ENCODE peak calls at places on chromosomes 12 and 14, in five cellular contexts. P, E, V, C and Y are unnamed samples. For H3K4me1, the result is how much of the 10 kb centered on the place peaks cover.

GRCh38 chr12:110458756-110459155 is 8.6 kb upstream of the ARPC3 start:
- DNase-seq in P (no peak), V (no peak), E (no peak), C (no peak), Y (no peak)

GRCh38 chr14:100392266-100392850 is 69.2 kb downstream of the SLC25A47 start:
- DNase-seq in V (no peak), C (no peak), E (peak), P (no peak), Y (no peak)

GRCh38 chr12:132453361-132454133 is 36.4 kb upstream of the FBRSL1 start:
- DNase-seq in C (no peak), P (no peak), V (no peak), E (no peak), Y (no peak)

GRCh38 chr12:58819345-58819744 is 101.0 kb downstream of the LRIG3 start:
- DNase-seq in E (no peak), P (peak), V (no peak), C (no peak), Y (no peak)

GRCh38 chr12:111699-112591 is 45.4 kb downstream of the IQSEC3 start:
- DNase-seq in C (no peak), P (no peak), E (no peak), V (no peak), Y (no peak)

GRCh38 chr14:60658116-60658515 is 8.8 kb upstream of the SIX1 start:
- DNase-seq in V (peak), C (no peak), E (no peak), P (peak), Y (no peak)

GRCh38 chr14:97074860-97075259 is 277.7 kb downstream of the VRK1 start:
- DNase-seq in C (no peak), V (no peak), P (no peak), E (no peak), Y (no peak)

GRCh38 chr14:53002576-53002975 is 51.7 kb upstream of the FERMT2 start:
- DNase-seq in E (no peak), P (peak), V (no peak), C (no peak), Y (no peak)

GRCh38 chr12:104372048-104372720 is 68.6 kb downstream of the EID3 start:
- DNase-seq in V (peak), E (no peak), P (no peak), C (no peak), Y (no peak)

GRCh38 chr14:92880851-92881250 is 42.1 kb upstream of the CHGA start:
- DNase-seq in E (peak), P (peak), V (peak), C (no peak), Y (no peak)

GRCh38 chr14:70707138-70708038 is 65.7 kb downstream of the TTC9 start:
- DNase-seq in E (peak), V (peak), P (peak), C (no peak), Y (no peak)

GRCh38 chr12:20374775-20375174 is 6.4 kb downstream of the PDE3A start:
- DNase-seq in P (no peak), V (no peak), C (no peak), E (no peak), Y (no peak)

GRCh38 chr14:95235767-95236166 is 78.4 kb upstream of the DICER1 start:
- DNase-seq in V (no peak), E (no peak), P (no peak), C (no peak), Y (no peak)

GRCh38 chr12:88450130-88450529 is 130.1 kb downstream of the KITLG start:
- DNase-seq in C (no peak), P (no peak), E (peak), V (no peak), Y (no peak)

GRCh38 chr14:99143793-99144192 is 128.2 kb downstream of the BCL11B start:
- DNase-seq in E (no peak), C (no peak), P (peak), V (peak), Y (no peak)

GRCh38 chr12:57845478-57846284 is 848 bp downstream of the CTDSP2 start:
- DNase-seq in E (peak), P (peak), V (peak), C (peak), Y (no peak)

GRCh38 chr14:76051717-76052459 is 66.3 kb downstream of the IFT43 start:
- DNase-seq in V (no peak), E (no peak), P (peak), C (no peak), Y (no peak)

GRCh38 chr12:5260086-5260485 is 171.8 kb upstream of the NTF3 start:
- DNase-seq in V (no peak), C (no peak), E (no peak), P (no peak), Y (no peak)

GRCh38 chr12:2649201-2650030 is 145.4 kb upstream of the FKBP4 start:
- DNase-seq in C (no peak), P (no peak), V (peak), E (peak), Y (no peak)

GRCh38 chr12:109134186-109134917 is 18.0 kb downstream of the ACACB start:
- DNase-seq in C (no peak), P (peak), V (peak), E (peak), Y (no peak)
- H3K4me1 ChIP-seq in C (under half), P (under half), V (under half), E (under half), Y (under half)

GRCh38 chr14:55912344-55912743 is 205.9 kb upstream of the PELI2 start:
- DNase-seq in P (no peak), C (no peak), E (no peak), V (no peak), Y (no peak)
- H3K9ac ChIP-seq in P (no peak), C (no peak), E (no peak), V (no peak), Y (no peak)

DNA sequence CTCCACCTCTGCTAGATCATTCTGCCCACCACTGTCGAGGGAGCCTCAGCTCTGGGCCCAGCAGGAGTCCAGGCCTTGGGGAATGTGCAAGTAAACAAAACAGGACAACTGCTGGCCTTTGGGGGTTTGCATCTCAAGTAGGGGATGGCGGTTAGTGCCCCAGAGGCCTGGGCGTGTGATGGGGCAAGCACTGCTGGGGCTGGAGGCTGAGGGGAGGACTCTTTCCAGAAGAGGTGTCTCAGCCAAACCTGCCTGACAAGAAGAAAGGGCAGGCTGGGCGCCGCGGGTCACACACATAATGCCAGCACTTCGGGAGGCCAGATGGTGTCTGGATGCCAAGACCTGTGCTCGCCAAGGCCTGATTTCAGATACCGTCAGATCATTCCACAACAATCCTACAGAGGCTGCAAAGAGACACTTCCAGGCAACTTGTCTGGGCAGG is 8.6 kb upstream of the ALDH2 start:
- DNase-seq in P (peak), C (no peak), E (no peak), V (peak), Y (no peak)
- H3K4me1 ChIP-seq in P (under half), C (under half), E (under half), V (under half), Y (under half)

GRCh38 chr12:70317781-70318180 is 48.3 kb upstream of the KCNMB4 start:
- DNase-seq in C (no peak), E (no peak), P (no peak), V (no peak), Y (no peak)
- H3K9ac ChIP-seq in C (no peak), E (no peak), P (no peak), V (no peak), Y (no peak)

GRCh38 chr12:53754196-53754595 is 2.4 kb upstream of the CISTR start:
- DNase-seq in V (peak), P (no peak), C (no peak), E (no peak), Y (no peak)
- H3K4me1 ChIP-seq in V (under half), P (under half), C (under half), E (under half), Y (under half)

DNA sequence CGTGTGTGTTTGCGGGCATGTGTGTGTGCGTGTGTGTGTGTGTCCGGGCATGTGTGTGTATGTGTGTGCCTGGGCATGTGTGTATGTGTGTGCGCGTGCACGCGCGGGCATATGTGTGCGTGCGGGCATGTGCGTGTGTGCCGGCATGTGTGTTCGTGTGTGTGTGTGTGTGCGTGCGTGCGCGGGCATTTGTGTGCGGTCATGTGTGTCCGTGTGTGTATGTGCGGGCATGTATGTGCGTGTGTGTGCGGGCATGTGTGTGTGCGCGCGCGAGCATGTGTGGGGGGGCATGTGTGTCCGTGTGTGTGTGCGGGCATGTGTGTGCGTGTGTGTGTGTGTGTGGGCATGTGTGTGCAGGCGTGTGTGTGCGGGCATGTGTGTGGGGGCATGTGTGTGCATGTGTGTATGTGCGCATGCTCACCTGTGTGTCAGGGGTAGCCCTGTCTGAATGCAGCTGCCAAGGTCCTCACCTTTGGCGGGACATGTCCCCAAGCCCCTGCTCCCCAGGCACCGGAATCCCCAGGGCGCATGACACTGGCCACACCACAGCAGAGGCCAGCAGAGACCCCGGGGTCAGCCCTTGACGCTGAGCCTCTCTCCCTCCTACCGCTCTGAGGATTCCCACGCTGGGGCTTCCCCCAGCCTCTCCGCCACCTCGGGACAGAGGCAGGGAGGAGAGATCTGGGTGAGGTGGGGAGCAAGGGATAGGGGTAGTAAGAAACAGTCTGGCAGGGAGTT is 109.5 kb upstream of the NCOR2 start:
- DNase-seq in P (no peak), E (no peak), C (no peak), V (no peak), Y (no peak)
- H3K9ac ChIP-seq in P (no peak), E (peak), C (no peak), V (no peak), Y (peak)

GRCh38 chr12:7013101-7013500 is 5.2 kb downstream of the LPCAT3 start:
- DNase-seq in E (no peak), V (no peak), P (no peak), C (no peak), Y (no peak)
- H3K4me1 ChIP-seq in E (half or more), V (under half), P (under half), C (under half), Y (under half)

GRCh38 chr12:54032627-54033100 is at the start of gene HOXC5:
- DNase-seq in V (peak), C (peak), P (peak), E (peak), Y (peak)
- H3K9ac ChIP-seq in V (no peak), C (no peak), P (no peak), E (peak), Y (no peak)